ENCODE peak calls at places on chromosomes 2 and 18, in five cellular contexts. G, I, O, L and X are unnamed samples.
A peak's percentile ranks its signal among the peaks of the same experiment; 100 is the strongest.

GRCh38 chr2:18520605-18521031 is 39.8 kb downstream of the RDH14 start:
- DNase-seq in G (peak; percentile 84), I (peak; percentile 77), O (peak; percentile 63), L (no peak), X (peak; percentile 18)

GRCh38 chr2:233082934-233083755 is 23.0 kb downstream of the INPP5D start:
- DNase-seq in G (no peak), I (no peak), O (no peak), L (no peak), X (no peak)

GRCh38 chr18:72075040-72075439 is 469.1 kb downstream of the CBLN2 start:
- DNase-seq in G (no peak), I (no peak), O (no peak), L (no peak), X (no peak)

GRCh38 chr2:98537390-98537972 is 70.8 kb downstream of the COA5 start:
- DNase-seq in G (no peak), I (no peak), O (no peak), L (no peak), X (no peak)

GRCh38 chr2:10300997-10301945 is 1.4 kb upstream of the HPCAL1 start:
- DNase-seq in G (no peak), I (no peak), O (no peak), L (no peak), X (no peak)

GRCh38 chr2:157743051-157743450 is 114.4 kb upstream of the ACVR1C start:
- DNase-seq in G (no peak), I (no peak), O (no peak), L (peak; percentile 41), X (no peak)

GRCh38 chr2:122988395-122989221 is 1036.5 kb upstream of the CNTNAP5 start:
- DNase-seq in G (no peak), I (no peak), O (no peak), L (no peak), X (no peak)

GRCh38 chr2:158557752-158558151 is 101.0 kb downstream of the PKP4 start:
- DNase-seq in G (no peak), I (no peak), O (no peak), L (no peak), X (no peak)

GRCh38 chr2:216107760-216108159 is 1.4 kb upstream of the XRCC5 start:
- DNase-seq in G (no peak), I (peak; percentile 8), O (no peak), L (no peak), X (no peak)

GRCh38 chr18:13452448-13452811 is 233.9 kb downstream of the LDLRAD4 start:
- DNase-seq in G (no peak), I (no peak), O (no peak), L (no peak), X (no peak)

GRCh38 chr2:172168917-172169346 is 66.2 kb upstream of the DLX2 start:
- DNase-seq in G (no peak), I (no peak), O (no peak), L (no peak), X (peak; percentile 15)

GRCh38 chr2:50751255-50752069 is 280.5 kb downstream of the NRXN1 start:
- DNase-seq in G (no peak), I (no peak), O (no peak), L (no peak), X (no peak)

GRCh38 chr2:4869154-4869553 is 823.0 kb upstream of the SOX11 start:
- DNase-seq in G (no peak), I (no peak), O (no peak), L (no peak), X (no peak)

GRCh38 chr18:54155412-54155811 is 69.1 kb downstream of the MBD2 start:
- DNase-seq in G (no peak), I (no peak), O (no peak), L (no peak), X (no peak)

GRCh38 chr2:219611306-219611705 is 13.6 kb downstream of the STK11IP start:
- DNase-seq in G (no peak), I (no peak), O (no peak), L (no peak), X (no peak)

GRCh38 chr2:135676031-135676430 is 65.6 kb upstream of the UBXN4 start:
- DNase-seq in G (no peak), I (no peak), O (no peak), L (no peak), X (no peak)

GRCh38 chr18:22657619-22658018 is 239.9 kb upstream of the CTAGE1 start:
- DNase-seq in G (no peak), I (no peak), O (no peak), L (no peak), X (no peak)

GRCh38 chr18:48640566-48641270 is 101.9 kb downstream of the CTIF start:
- DNase-seq in G (no peak), I (no peak), O (no peak), L (no peak), X (no peak)

GRCh38 chr18:38718365-38718901 is 1152.8 kb upstream of the CELF4 start:
- DNase-seq in G (no peak), I (no peak), O (no peak), L (no peak), X (no peak)

GRCh38 chr2:216616083-216616678 is 17.0 kb upstream of the IGFBP2 start:
- DNase-seq in G (no peak), I (no peak), O (no peak), L (no peak), X (no peak)

GRCh38 chr18:21074336-21075323 is 37.0 kb downstream of the ROCK1 start:
- DNase-seq in G (no peak), I (no peak), O (no peak), L (no peak), X (no peak)

GRCh38 chr2:229153307-229153706 is 117.8 kb downstream of the PID1 start:
- DNase-seq in G (no peak), I (no peak), O (no peak), L (no peak), X (no peak)

GRCh38 chr18:57438669-57439616 is 3.8 kb downstream of the ONECUT2 start:
- DNase-seq in G (peak; percentile 76), I (no peak), O (no peak), L (no peak), X (no peak)

GRCh38 chr18:12993439-12993838 is 2.3 kb downstream of the CEP192 start:
- DNase-seq in G (no peak), I (no peak), O (no peak), L (no peak), X (no peak)

GRCh38 chr2:222825031-222825430 is 35.8 kb upstream of the ACSL3 start:
- DNase-seq in G (no peak), I (no peak), O (no peak), L (no peak), X (no peak)

GRCh38 chr2:41949541-41950439 is 98.0 kb upstream of the PKDCC start:
- DNase-seq in G (no peak), I (no peak), O (no peak), L (no peak), X (no peak)

GRCh38 chr2:102619414-102620319 is at the start of gene SLC9A2:
- DNase-seq in G (peak; percentile 33), I (peak; percentile 69), O (no peak), L (no peak), X (no peak)

GRCh38 chr2:102621630-102622029 is 2.3 kb downstream of the SLC9A2 start:
- DNase-seq in G (no peak), I (no peak), O (no peak), L (no peak), X (no peak)

GRCh38 chr2:102620367-102620766 is 1.0 kb downstream of the SLC9A2 start:
- DNase-seq in G (no peak), I (peak; percentile 16), O (no peak), L (no peak), X (no peak)

GRCh38 chr2:102615620-102616436 is 3.5 kb upstream of the SLC9A2 start:
- DNase-seq in G (peak; percentile 69), I (peak; percentile 74), O (no peak), L (no peak), X (peak; percentile 67)

GRCh38 chr2:102618452-102619413 is 620 bp upstream of the SLC9A2 start:
- DNase-seq in G (no peak), I (peak; percentile 78), O (no peak), L (no peak), X (no peak)
- H3K27ac ChIP-seq in G (no peak overlapping the region), I (peak overlapping the region; percentile 45), O (no peak overlapping the region), L (no peak overlapping the region), X (no peak overlapping the region)

DNA sequence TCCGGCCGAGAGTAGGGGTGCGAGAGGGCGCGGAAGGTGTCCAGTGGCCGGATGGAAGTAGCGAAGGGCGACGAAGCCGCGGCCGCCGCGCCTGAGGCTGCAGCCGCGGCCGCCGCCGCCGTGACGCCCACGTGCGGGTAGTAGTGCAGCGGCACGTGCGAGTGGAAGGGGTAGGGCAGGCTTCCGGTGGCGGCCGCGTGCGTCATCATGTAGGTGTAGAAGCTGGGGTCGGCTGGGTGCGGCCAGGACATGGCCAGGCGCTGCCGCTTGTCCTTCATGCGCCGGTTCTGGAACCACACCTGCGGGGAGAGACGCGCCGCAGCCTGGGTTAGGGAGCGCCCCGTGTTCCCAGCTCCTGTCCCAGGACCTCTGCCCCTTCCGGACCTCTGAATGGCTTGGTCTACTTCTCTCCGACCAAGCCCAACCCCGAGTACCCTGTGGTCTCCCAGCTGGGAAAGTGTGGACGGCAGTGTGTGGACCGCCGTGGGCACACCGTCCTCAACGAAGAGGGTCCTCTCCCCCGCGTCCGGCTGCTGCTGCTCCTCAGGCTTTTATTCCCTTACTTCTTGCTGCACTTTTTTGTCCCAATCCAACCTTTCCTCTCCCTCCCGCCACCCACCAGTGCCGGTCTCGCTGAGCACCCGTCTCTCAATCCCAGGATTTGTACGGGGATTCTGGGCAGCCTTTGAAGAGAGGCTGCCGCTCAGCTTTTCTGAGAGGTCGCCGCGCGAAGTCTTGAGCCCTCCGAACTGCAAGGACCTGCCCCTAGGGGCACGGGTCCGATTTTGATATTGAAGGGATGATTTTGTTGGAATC is 3.0 kb downstream of the EVX2 start:
- DNase-seq in G (peak; percentile 43), I (no peak), O (no peak), L (no peak), X (no peak)
- TF ChIP-seq GABPA in G (no peak), I (peak; percentile 55), O (no peak), L (no peak), X (no peak)

DNA sequence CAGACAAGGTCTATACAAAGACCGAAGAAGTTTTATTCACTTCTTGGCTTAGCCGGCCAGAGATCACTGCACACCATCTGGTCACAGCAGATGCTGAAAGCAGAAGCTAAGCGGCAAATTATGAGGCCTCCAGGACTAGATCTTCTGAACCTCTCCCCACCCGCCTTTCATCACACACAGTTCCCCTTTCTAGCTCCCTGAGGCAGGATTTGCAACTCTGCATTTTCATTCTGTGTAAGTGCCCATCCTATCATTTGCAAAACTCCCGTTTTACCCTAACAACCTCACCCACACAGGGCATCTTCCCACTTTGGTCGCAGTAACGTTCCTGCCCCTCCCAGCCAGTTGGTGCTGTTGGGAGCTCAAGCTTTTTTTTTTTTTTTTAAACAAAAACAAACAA is 3.1 kb upstream of the MOB1A start:
- DNase-seq in G (peak; percentile 41), I (peak; percentile 60), O (no peak), L (peak; percentile 86), X (peak; percentile 84)
- H3K27ac ChIP-seq in G (no peak overlapping the region), I (peak overlapping the region; percentile 51), O (no peak overlapping the region), L (peak overlapping the region; percentile 81), X (peak overlapping the region; percentile 85)

GRCh38 chr2:211864328-211864727 is 674.3 kb downstream of the ERBB4 start:
- DNase-seq in G (no peak), I (no peak), O (no peak), L (no peak), X (no peak)

GRCh38 chr2:211854832-211855231 is 683.8 kb downstream of the ERBB4 start:
- DNase-seq in G (no peak), I (no peak), O (no peak), L (no peak), X (no peak)

DNA sequence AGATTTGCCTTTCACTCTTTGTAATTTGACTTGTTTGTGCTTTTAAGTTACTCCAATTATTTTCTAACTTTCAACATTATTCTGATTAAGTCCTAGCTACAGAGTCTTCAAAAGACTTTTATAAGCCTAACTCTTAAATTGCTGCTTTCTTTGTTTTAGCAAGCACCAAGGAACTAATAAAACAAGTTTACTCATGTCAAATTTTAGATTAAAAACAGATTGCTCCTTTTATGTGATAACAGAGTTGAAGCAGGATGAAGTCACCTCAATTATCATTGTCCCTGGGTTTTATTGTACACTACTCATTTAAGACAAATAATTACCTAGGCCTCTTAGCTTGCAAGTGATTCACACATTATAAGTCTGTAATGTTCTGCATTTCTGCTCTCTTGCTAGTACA is 678.4 kb downstream of the ERBB4 start:
- DNase-seq in G (peak; percentile 7), I (no peak), O (no peak), L (no peak), X (no peak)
- TF ChIP-seq GABPA in G (no peak), I (no peak), O (no peak), L (no peak), X (no peak)